ENCODE peak calls at places on chromosome 14, in six cellular contexts. C, X, E, D, S and W are unnamed samples. For H3K36me3, the result is how much of the 10 kb centered on the place peaks cover.

GRCh38 chr14:51521764-51522163 is 129.9 kb upstream of the FRMD6 start:
- DNase-seq in E (no peak), D (peak), S (no peak), X (no peak), C (no peak), W (no peak)

GRCh38 chr14:33714527-33715222 is 236.2 kb downstream of the EGLN3 start:
- DNase-seq in X (no peak), C (no peak), D (no peak), S (no peak), E (no peak), W (no peak)

GRCh38 chr14:103385994-103386491 is 828 bp downstream of the MARK3 start:
- DNase-seq in S (peak), X (peak), D (peak), C (peak), E (peak), W (peak)

GRCh38 chr14:96121660-96122395 is 82.7 kb downstream of the C14orf132 start:
- DNase-seq in C (no peak), S (no peak), E (no peak), D (peak), X (no peak), W (no peak)

GRCh38 chr14:71380271-71380670 is 473.0 kb downstream of the PCNX1 start:
- DNase-seq in X (no peak), C (no peak), D (peak), E (no peak), S (no peak), W (no peak)

GRCh38 chr14:23327947-23328744 is 6.9 kb downstream of the PABPN1 start:
- DNase-seq in D (peak), E (peak), S (peak), C (peak), X (peak), W (peak)

GRCh38 chr14:24066490-24067132 is 4.8 kb upstream of the CPNE6 start:
- DNase-seq in D (no peak), C (no peak), S (no peak), E (no peak), X (no peak), W (no peak)

GRCh38 chr14:95340201-95340697 is 20.5 kb upstream of the CLMN start:
- DNase-seq in D (no peak), S (no peak), C (no peak), X (peak), E (peak), W (no peak)

GRCh38 chr14:89349196-89350008 is 67.6 kb downstream of the FOXN3 start:
- DNase-seq in X (peak), C (no peak), E (peak), D (no peak), S (peak), W (peak)

GRCh38 chr14:98941481-98941880 is 330.5 kb downstream of the BCL11B start:
- DNase-seq in E (no peak), C (no peak), X (no peak), D (no peak), S (no peak), W (no peak)

GRCh38 chr14:70156602-70157001 is 32.1 kb downstream of the SLC8A3 start:
- DNase-seq in S (peak), X (no peak), D (no peak), C (no peak), E (no peak), W (no peak)

GRCh38 chr14:63909984-63910383 is 57.2 kb downstream of the SYNE2 start:
- DNase-seq in C (no peak), S (no peak), E (no peak), D (peak), X (no peak), W (no peak)

GRCh38 chr14:24840204-24840893 is 206.4 kb upstream of the GZMB start:
- DNase-seq in E (no peak), C (no peak), D (no peak), S (no peak), X (no peak), W (no peak)

GRCh38 chr14:64960762-64961276 is 11.3 kb downstream of the RAB15 start:
- DNase-seq in C (no peak), X (no peak), S (no peak), E (peak), D (no peak), W (peak)

GRCh38 chr14:41604793-41605534 is 1.7 kb upstream of the LRFN5 start:
- DNase-seq in S (peak), C (no peak), X (no peak), E (no peak), D (peak), W (peak)

GRCh38 chr14:53152627-53152908 is 555 bp downstream of the DDHD1 start:
- DNase-seq in X (no peak), E (no peak), D (no peak), S (no peak), C (no peak), W (no peak)

GRCh38 chr14:73660511-73660910 is 15.7 kb downstream of the DNAL1 start:
- DNase-seq in C (no peak), S (no peak), E (no peak), X (no peak), D (no peak), W (no peak)

DNA sequence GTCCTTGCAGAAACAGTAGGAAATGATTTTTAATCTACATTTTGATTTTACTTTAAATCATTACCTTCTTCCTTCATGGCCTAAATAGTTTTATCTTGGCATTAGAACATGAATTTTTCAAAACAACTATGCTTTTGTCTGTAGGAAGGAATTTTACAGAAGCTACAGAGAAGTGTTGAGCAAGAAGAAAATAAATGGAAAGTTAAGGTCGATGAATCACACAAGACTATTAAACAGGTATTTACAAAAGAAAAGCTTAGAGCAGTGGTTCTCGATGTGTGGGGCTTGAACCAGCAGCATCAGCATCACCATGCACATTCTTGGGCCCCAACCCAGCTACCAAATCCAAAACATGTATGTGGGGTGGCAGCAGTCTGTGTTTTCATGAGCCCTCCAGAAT is 91.6 kb downstream of the KTN1 start:
- DNase-seq in X (no peak), E (no peak), S (no peak), D (peak), C (no peak), W (no peak)
- H3K36me3 ChIP-seq in X (under half), E (half or more), S (half or more), D (under half), C (half or more), W (under half)

GRCh38 chr14:45135181-45135580 is 549 bp upstream of the FANCM start:
- DNase-seq in X (no peak), C (peak), E (no peak), S (no peak), D (peak), W (no peak)
- H3K4me3 ChIP-seq in X (peak), C (peak), E (peak), S (peak), D (peak), W (peak)

DNA sequence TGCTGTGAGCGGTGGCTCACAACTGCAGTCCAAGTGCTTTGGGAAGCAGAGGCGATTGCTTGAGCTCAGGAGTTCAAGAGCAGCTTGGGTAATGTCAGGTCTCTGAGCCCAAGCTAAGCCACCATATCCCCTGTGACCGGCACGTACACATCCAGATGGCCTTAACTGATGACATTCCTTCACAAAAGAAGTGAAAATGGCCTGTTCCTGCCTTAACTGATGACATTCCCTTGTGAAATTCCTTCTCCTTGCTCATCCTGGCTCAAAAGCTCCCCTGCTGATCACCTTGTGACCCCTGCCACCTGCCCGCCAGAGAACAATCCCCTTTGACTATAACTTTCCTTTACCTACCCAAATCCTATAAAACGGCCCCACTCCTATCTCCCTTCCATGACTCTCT is 48.6 kb downstream of the SLC25A47 start:
- DNase-seq in E (no peak), D (no peak), X (no peak), C (no peak), S (no peak), W (no peak)
- H3K36me3 ChIP-seq in E (under half), D (under half), X (under half), C (under half), S (under half), W (under half)

GRCh38 chr14:28779416-28779941 is 12.9 kb downstream of the FOXG1 start:
- DNase-seq in D (no peak), E (no peak), X (no peak), S (no peak), C (no peak), W (no peak)

GRCh38 chr14:28784262-28785021 is 17.9 kb downstream of the FOXG1 start:
- DNase-seq in D (no peak), E (no peak), S (no peak), C (no peak), X (no peak), W (peak)

GRCh38 chr14:28783593-28784143 is 17.1 kb downstream of the FOXG1 start:
- DNase-seq in S (no peak), C (no peak), X (no peak), D (no peak), E (no peak), W (no peak)

GRCh38 chr14:28780843-28781503 is 14.4 kb downstream of the FOXG1 start:
- DNase-seq in D (no peak), C (no peak), E (no peak), X (no peak), S (no peak), W (no peak)

GRCh38 chr14:28785096-28785952 is 18.7 kb downstream of the FOXG1 start:
- DNase-seq in S (peak), E (no peak), X (no peak), C (no peak), D (peak), W (peak)
- H3K4me3 ChIP-seq in S (peak), E (peak), X (no peak), C (no peak), D (peak), W (peak)

GRCh38 chr14:104392001-104392395 is 187.6 kb upstream of the C14orf180 start:
- DNase-seq in S (no peak), X (peak), E (no peak), D (no peak), C (no peak), W (peak)

GRCh38 chr14:104389326-104390220 is 190.0 kb upstream of the C14orf180 start:
- DNase-seq in C (no peak), S (no peak), X (peak), D (no peak), E (peak), W (peak)

GRCh38 chr14:104390221-104390931 is 189.2 kb upstream of the C14orf180 start:
- DNase-seq in D (no peak), E (no peak), C (no peak), S (no peak), X (peak), W (peak)

GRCh38 chr14:104392396-104393198 is 187.0 kb upstream of the C14orf180 start:
- DNase-seq in D (no peak), X (peak), S (no peak), C (no peak), E (no peak), W (peak)

GRCh38 chr14:104390941-104391901 is 188.3 kb upstream of the C14orf180 start:
- DNase-seq in S (no peak), D (no peak), E (peak), C (no peak), X (peak), W (peak)
- H3K36me3 ChIP-seq in S (under half), D (under half), E (under half), C (under half), X (under half), W (under half)

DNA sequence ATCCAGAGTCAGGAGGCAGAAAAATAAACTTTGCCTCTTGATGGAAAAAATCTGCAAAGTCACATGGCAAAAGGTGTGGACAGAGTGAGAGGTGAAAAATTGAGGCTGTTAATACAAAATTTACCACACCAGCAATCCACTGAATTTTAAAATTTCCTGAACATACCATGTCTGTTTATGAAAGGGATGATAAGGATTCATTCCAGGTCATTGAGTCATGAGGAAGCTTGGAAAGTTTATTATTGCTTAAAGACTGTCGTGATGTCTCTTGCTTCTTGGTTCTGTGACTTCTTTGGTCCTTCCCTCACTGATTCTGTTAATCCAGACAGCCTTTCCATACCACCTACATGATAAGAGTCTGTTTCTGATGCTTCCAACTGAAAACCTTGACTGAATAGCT is 73.2 kb downstream of the TTC6 start:
- DNase-seq in X (no peak), E (no peak), S (no peak), C (no peak), D (peak), W (no peak)
- H3K4me3 ChIP-seq in X (no peak), E (no peak), S (no peak), C (no peak), D (no peak), W (no peak)

GRCh38 chr14:93940437-93940836 is 13.3 kb downstream of the FAM181A start:
- DNase-seq in D (no peak), S (no peak), C (no peak), X (no peak), E (no peak), W (no peak)
- H3K36me3 ChIP-seq in D (under half), S (half or more), C (under half), X (under half), E (half or more), W (under half)